ENCODE peak calls at places on chromosomes 16 and 17, in five cellular contexts. J is occipital lobe, S is adrenal gland, Y is hypothalamus, D is GF-D8. M is an unnamed sample.

GRCh38 chr17:13395872-13396271 is 205.9 kb downstream of the HS3ST3A1 start:
- DNase-seq in J (no peak), S (no peak), Y (no peak), D (no peak), M (no peak)

GRCh38 chr17:83144421-83145357 is 65.3 kb downstream of the METRNL start:
- DNase-seq in J (no peak), S (peak), Y (no peak), D (no peak), M (no peak)

GRCh38 chr17:56896217-56896967 is 17.5 kb downstream of the TRIM25 start:
- DNase-seq in J (no peak), S (no peak), Y (no peak), D (no peak), M (no peak)

GRCh38 chr16:84863485-84863814 is 43.7 kb downstream of the CRISPLD2 start:
- DNase-seq in J (no peak), S (no peak), Y (no peak), D (no peak), M (no peak)

GRCh38 chr17:12180644-12181261 is 160.1 kb downstream of the MAP2K4 start:
- DNase-seq in J (no peak), S (peak), Y (no peak), D (no peak), M (peak)

GRCh38 chr17:57445051-57445450 is 188.7 kb downstream of the MSI2 start:
- DNase-seq in J (no peak), S (no peak), Y (no peak), D (no peak), M (no peak)

GRCh38 chr16:569445-570254 is at the start of gene PIGQ:
- DNase-seq in J (peak), S (peak), Y (no peak), D (no peak), M (no peak)

GRCh38 chr17:31373150-31374082 is 18.1 kb upstream of the RAB11FIP4 start:
- DNase-seq in J (no peak), S (peak), Y (no peak), D (peak), M (peak)

GRCh38 chr17:17684901-17685774 is 3.9 kb downstream of the RAI1 start:
- DNase-seq in J (no peak), S (peak), Y (no peak), D (no peak), M (no peak)

GRCh38 chr16:22050963-22051362 is 41.4 kb upstream of the VWA3A start:
- DNase-seq in J (no peak), S (no peak), Y (no peak), D (no peak), M (no peak)

GRCh38 chr16:57102888-57103879 is 10.8 kb downstream of the CPNE2 start:
- DNase-seq in J (no peak), S (no peak), Y (no peak), D (no peak), M (peak)

GRCh38 chr17:18020971-18021370 is 18.0 kb downstream of the ATPAF2 start:
- DNase-seq in J (no peak), S (no peak), Y (no peak), D (no peak), M (no peak)

GRCh38 chr16:20906225-20906870 is 5.8 kb downstream of the LYRM1 start:
- DNase-seq in J (no peak), S (no peak), Y (no peak), D (no peak), M (no peak)

GRCh38 chr17:1573932-1574696 is 11.5 kb upstream of the PITPNA start:
- DNase-seq in J (peak), S (peak), Y (peak), D (peak), M (peak)

GRCh38 chr17:38851434-38851833 is 2.1 kb downstream of the RPL23 start:
- DNase-seq in J (no peak), S (no peak), Y (no peak), D (no peak), M (no peak)

GRCh38 chr16:30567160-30567990 is 4.1 kb downstream of the ZNF688 start:
- DNase-seq in J (no peak), S (no peak), Y (no peak), D (no peak), M (no peak)

GRCh38 chr16:47970291-47970931 is 185.4 kb downstream of the ABCC12 start:
- DNase-seq in J (no peak), S (no peak), Y (no peak), D (no peak), M (no peak)

GRCh38 chr17:78826426-78826825 is 14.2 kb downstream of the USP36 start:
- DNase-seq in J (no peak), S (no peak), Y (no peak), D (no peak), M (no peak)

GRCh38 chr17:49843774-49844350 is 4.0 kb downstream of the TAC4 start:
- DNase-seq in J (no peak), S (no peak), Y (no peak), D (no peak), M (no peak)

GRCh38 chr16:8572919-8573724 is 17.2 kb downstream of the TMEM114 start:
- DNase-seq in J (peak), S (no peak), Y (no peak), D (peak), M (peak)

GRCh38 chr16:27728691-27729090 is 178.7 kb downstream of the KATNIP start:
- DNase-seq in J (no peak), S (no peak), Y (no peak), D (no peak), M (no peak)

GRCh38 chr16:1784977-1785845 is 2.5 kb downstream of the NUBP2 start:
- DNase-seq in J (no peak), S (peak), Y (no peak), D (no peak), M (no peak)

GRCh38 chr16:2235234-2235651 is 1.0 kb upstream of the DNASE1L2 start:
- DNase-seq in J (no peak), S (no peak), Y (no peak), D (no peak), M (no peak)

GRCh38 chr17:15411556-15412198 is 55.7 kb downstream of the CDRT4 start:
- DNase-seq in J (no peak), S (no peak), Y (no peak), D (peak), M (no peak)

GRCh38 chr17:70961341-70961740 is 792.0 kb downstream of the KCNJ2 start:
- DNase-seq in J (no peak), S (no peak), Y (no peak), D (no peak), M (no peak)

GRCh38 chr17:57085448-57086068 is 512 bp downstream of the AKAP1 start:
- DNase-seq in J (peak), S (peak), Y (peak), D (peak), M (peak)

GRCh38 chr17:82973456-82974135 is 105.8 kb upstream of the METRNL start:
- DNase-seq in J (no peak), S (no peak), Y (no peak), D (no peak), M (no peak)

GRCh38 chr16:66133641-66134402 is 232.7 kb upstream of the CDH5 start:
- DNase-seq in J (no peak), S (no peak), Y (no peak), D (no peak), M (no peak)

GRCh38 chr16:49620868-49621239 is 235.1 kb downstream of the ZNF423 start:
- DNase-seq in J (no peak), S (no peak), Y (no peak), D (no peak), M (no peak)

GRCh38 chr16:56600398-56600999 is 7.9 kb upstream of the MT2A start:
- DNase-seq in J (peak), S (peak), Y (no peak), D (no peak), M (peak)

GRCh38 chr17:68006797-68007196 is 10.5 kb upstream of the C17orf58 start:
- DNase-seq in J (no peak), S (no peak), Y (no peak), D (no peak), M (no peak)

M was measured in pons.